ENCODE peak calls at places on chromosome 15, in eight cellular contexts. One of them, this sample, is unnamed.

GRCh38 chr15:57031605-57032004 is 113.2 kb downstream of the TCF12 start:
- DNase-seq in cardiac fibroblast: peak
- DNase-seq in fibroblast of mammary gland: peak
- DNase-seq in sigmoid colon: peak
- DNase-seq in AG09309: no peak
- DNase-seq in DND-41: no peak
- DNase-seq in fibroblast of villous mesenchyme: peak
- DNase-seq in foreskin fibroblast: no peak
- DNase-seq in this sample: peak

GRCh38 chr15:38316311-38316710 is 63.7 kb downstream of the SPRED1 start:
- DNase-seq in fibroblast of mammary gland: no peak
- DNase-seq in sigmoid colon: no peak
- DNase-seq in foreskin fibroblast: no peak
- DNase-seq in AG09309: no peak
- DNase-seq in cardiac fibroblast: no peak
- DNase-seq in DND-41: no peak
- DNase-seq in fibroblast of villous mesenchyme: peak
- DNase-seq in this sample: peak

GRCh38 chr15:90701048-90701447 is 16.1 kb upstream of the BLM start:
- DNase-seq in fibroblast of villous mesenchyme: no peak
- DNase-seq in cardiac fibroblast: no peak
- DNase-seq in fibroblast of mammary gland: no peak
- DNase-seq in sigmoid colon: no peak
- DNase-seq in foreskin fibroblast: no peak
- DNase-seq in DND-41: no peak
- DNase-seq in AG09309: no peak
- DNase-seq in this sample: no peak

GRCh38 chr15:62622775-62623174 is 419.8 kb upstream of the TPM1 start:
- DNase-seq in fibroblast of villous mesenchyme: no peak
- DNase-seq in foreskin fibroblast: no peak
- DNase-seq in fibroblast of mammary gland: no peak
- DNase-seq in cardiac fibroblast: no peak
- DNase-seq in DND-41: no peak
- DNase-seq in AG09309: no peak
- DNase-seq in sigmoid colon: no peak
- DNase-seq in this sample: no peak

GRCh38 chr15:76799760-76800159 is 105.4 kb downstream of the SCAPER start:
- DNase-seq in DND-41: no peak
- DNase-seq in fibroblast of mammary gland: peak
- DNase-seq in AG09309: peak
- DNase-seq in cardiac fibroblast: peak
- DNase-seq in sigmoid colon: no peak
- DNase-seq in fibroblast of villous mesenchyme: peak
- DNase-seq in foreskin fibroblast: peak
- DNase-seq in this sample: peak

GRCh38 chr15:76340802-76341365 is 4.3 kb downstream of the ISL2 start:
- DNase-seq in AG09309: no peak
- DNase-seq in fibroblast of villous mesenchyme: no peak
- DNase-seq in DND-41: no peak
- DNase-seq in cardiac fibroblast: no peak
- DNase-seq in foreskin fibroblast: peak
- DNase-seq in sigmoid colon: no peak
- DNase-seq in fibroblast of mammary gland: no peak
- DNase-seq in this sample: no peak

GRCh38 chr15:78072080-78072892 is 5.2 kb downstream of the TBC1D2B start:
- DNase-seq in cardiac fibroblast: peak
- DNase-seq in AG09309: peak
- DNase-seq in fibroblast of mammary gland: peak
- DNase-seq in sigmoid colon: peak
- DNase-seq in foreskin fibroblast: peak
- DNase-seq in fibroblast of villous mesenchyme: peak
- DNase-seq in DND-41: no peak
- DNase-seq in this sample: peak

GRCh38 chr15:43187544-43188155 is 2.4 kb downstream of the CCNDBP1 start:
- DNase-seq in fibroblast of villous mesenchyme: peak
- DNase-seq in foreskin fibroblast: peak
- DNase-seq in fibroblast of mammary gland: peak
- DNase-seq in cardiac fibroblast: peak
- DNase-seq in DND-41: no peak
- DNase-seq in sigmoid colon: no peak
- DNase-seq in AG09309: peak
- DNase-seq in this sample: peak

GRCh38 chr15:80550219-80550909 is 144.7 kb upstream of the ABHD17C start:
- DNase-seq in fibroblast of mammary gland: peak
- DNase-seq in foreskin fibroblast: peak
- DNase-seq in sigmoid colon: no peak
- DNase-seq in cardiac fibroblast: peak
- DNase-seq in AG09309: peak
- DNase-seq in DND-41: no peak
- DNase-seq in fibroblast of villous mesenchyme: peak
- DNase-seq in this sample: peak

GRCh38 chr15:91346259-91346658 is 246.2 kb downstream of the SV2B start:
- DNase-seq in foreskin fibroblast: no peak
- DNase-seq in fibroblast of mammary gland: no peak
- DNase-seq in fibroblast of villous mesenchyme: no peak
- DNase-seq in DND-41: no peak
- DNase-seq in AG09309: no peak
- DNase-seq in sigmoid colon: no peak
- DNase-seq in cardiac fibroblast: no peak
- DNase-seq in this sample: no peak

GRCh38 chr15:101568304-101568703 is 78.8 kb upstream of the PCSK6 start:
- DNase-seq in fibroblast of villous mesenchyme: no peak
- DNase-seq in cardiac fibroblast: peak
- DNase-seq in AG09309: no peak
- DNase-seq in fibroblast of mammary gland: no peak
- DNase-seq in DND-41: no peak
- DNase-seq in sigmoid colon: no peak
- DNase-seq in foreskin fibroblast: peak
- DNase-seq in this sample: no peak

GRCh38 chr15:35118987-35119386 is 33.9 kb upstream of the NANOGP8 start:
- DNase-seq in fibroblast of mammary gland: no peak
- DNase-seq in cardiac fibroblast: no peak
- DNase-seq in sigmoid colon: no peak
- DNase-seq in AG09309: no peak
- DNase-seq in fibroblast of villous mesenchyme: no peak
- DNase-seq in DND-41: no peak
- DNase-seq in foreskin fibroblast: no peak
- DNase-seq in this sample: no peak

GRCh38 chr15:48565560-48566482 is 79.7 kb downstream of the FBN1 start:
- DNase-seq in foreskin fibroblast: peak
- DNase-seq in fibroblast of mammary gland: peak
- DNase-seq in sigmoid colon: no peak
- DNase-seq in DND-41: no peak
- DNase-seq in cardiac fibroblast: peak
- DNase-seq in AG09309: peak
- DNase-seq in fibroblast of villous mesenchyme: peak
- DNase-seq in this sample: peak

GRCh38 chr15:29822685-29823459 is 604 bp upstream of the TJP1 start:
- DNase-seq in fibroblast of villous mesenchyme: peak
- DNase-seq in foreskin fibroblast: peak
- DNase-seq in AG09309: no peak
- DNase-seq in cardiac fibroblast: peak
- DNase-seq in fibroblast of mammary gland: peak
- DNase-seq in sigmoid colon: peak
- DNase-seq in DND-41: no peak
- DNase-seq in this sample: peak

GRCh38 chr15:39580630-39581500 is at the start of gene THBS1:
- DNase-seq in AG09309: peak
- DNase-seq in foreskin fibroblast: peak
- DNase-seq in fibroblast of villous mesenchyme: peak
- DNase-seq in DND-41: no peak
- DNase-seq in sigmoid colon: peak
- DNase-seq in cardiac fibroblast: peak
- DNase-seq in fibroblast of mammary gland: peak
- DNase-seq in this sample: peak

GRCh38 chr15:77421370-77421700 is 647 bp downstream of the HMG20A start:
- DNase-seq in AG09309: no peak
- DNase-seq in fibroblast of villous mesenchyme: no peak
- DNase-seq in cardiac fibroblast: peak
- DNase-seq in sigmoid colon: no peak
- DNase-seq in DND-41: peak
- DNase-seq in fibroblast of mammary gland: no peak
- DNase-seq in foreskin fibroblast: no peak
- DNase-seq in this sample: no peak

DNA sequence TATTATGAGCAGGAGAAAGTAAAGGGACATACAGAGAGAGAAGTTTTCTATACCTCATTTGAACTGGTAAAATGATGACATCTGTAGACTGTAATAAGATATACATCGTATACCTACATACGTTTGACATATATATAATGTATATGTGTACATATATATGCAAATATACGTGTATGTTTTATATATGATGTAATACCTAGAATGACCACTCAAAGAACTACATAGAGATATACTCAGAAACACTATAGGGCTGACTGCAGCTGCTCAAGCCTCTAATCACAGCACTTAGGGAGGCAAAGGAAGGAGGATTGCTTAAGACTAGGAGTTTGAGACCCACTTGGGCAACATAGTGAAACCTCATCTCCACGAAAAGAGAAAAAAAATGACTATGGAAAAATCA is 48.5 kb upstream of the MCTP2 start:
- DNase-seq in cardiac fibroblast: no peak
- DNase-seq in foreskin fibroblast: no peak
- DNase-seq in DND-41: no peak
- DNase-seq in sigmoid colon: no peak
- DNase-seq in AG09309: no peak
- DNase-seq in fibroblast of villous mesenchyme: no peak
- DNase-seq in fibroblast of mammary gland: no peak
- DNase-seq in this sample: no peak
- TF ChIP-seq CTCF in cardiac fibroblast: no peak
- TF ChIP-seq CTCF in foreskin fibroblast: no peak
- TF ChIP-seq CTCF in DND-41: no peak
- TF ChIP-seq CTCF in sigmoid colon: no peak
- TF ChIP-seq CTCF in AG09309: no peak
- TF ChIP-seq CTCF in fibroblast of villous mesenchyme: no peak
- TF ChIP-seq CTCF in fibroblast of mammary gland: no peak
- TF ChIP-seq CTCF in this sample: no peak

DNA sequence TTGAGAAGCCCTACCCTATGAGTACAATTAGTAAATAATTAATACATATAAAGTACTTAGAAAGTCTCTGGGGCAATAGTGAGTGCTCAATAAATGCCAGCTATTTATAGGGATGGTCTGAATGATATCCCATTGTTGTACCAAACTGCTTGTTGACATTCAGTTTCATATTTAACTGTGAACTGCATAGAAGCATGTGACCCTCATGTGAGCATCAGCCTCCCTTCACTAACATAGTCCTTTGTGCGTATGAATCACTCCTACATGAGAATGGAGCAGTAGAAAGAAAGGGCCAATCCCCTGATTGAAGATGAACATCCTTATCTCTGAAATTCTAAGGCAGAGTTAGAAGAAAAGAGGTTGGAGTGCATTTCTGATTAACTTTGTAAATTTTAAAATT is 68.7 kb upstream of the ATP10A start:
- DNase-seq in AG09309: no peak
- DNase-seq in cardiac fibroblast: peak
- DNase-seq in DND-41: no peak
- DNase-seq in fibroblast of mammary gland: peak
- DNase-seq in fibroblast of villous mesenchyme: no peak
- DNase-seq in sigmoid colon: no peak
- DNase-seq in foreskin fibroblast: no peak
- DNase-seq in this sample: no peak
- H3K4me3 ChIP-seq in AG09309: no peak
- H3K4me3 ChIP-seq in cardiac fibroblast: no peak
- H3K4me3 ChIP-seq in DND-41: no peak
- H3K4me3 ChIP-seq in fibroblast of mammary gland: no peak
- H3K4me3 ChIP-seq in fibroblast of villous mesenchyme: no peak
- H3K4me3 ChIP-seq in sigmoid colon: no peak
- H3K4me3 ChIP-seq in foreskin fibroblast: no peak
- H3K4me3 ChIP-seq in this sample: no peak

DNA sequence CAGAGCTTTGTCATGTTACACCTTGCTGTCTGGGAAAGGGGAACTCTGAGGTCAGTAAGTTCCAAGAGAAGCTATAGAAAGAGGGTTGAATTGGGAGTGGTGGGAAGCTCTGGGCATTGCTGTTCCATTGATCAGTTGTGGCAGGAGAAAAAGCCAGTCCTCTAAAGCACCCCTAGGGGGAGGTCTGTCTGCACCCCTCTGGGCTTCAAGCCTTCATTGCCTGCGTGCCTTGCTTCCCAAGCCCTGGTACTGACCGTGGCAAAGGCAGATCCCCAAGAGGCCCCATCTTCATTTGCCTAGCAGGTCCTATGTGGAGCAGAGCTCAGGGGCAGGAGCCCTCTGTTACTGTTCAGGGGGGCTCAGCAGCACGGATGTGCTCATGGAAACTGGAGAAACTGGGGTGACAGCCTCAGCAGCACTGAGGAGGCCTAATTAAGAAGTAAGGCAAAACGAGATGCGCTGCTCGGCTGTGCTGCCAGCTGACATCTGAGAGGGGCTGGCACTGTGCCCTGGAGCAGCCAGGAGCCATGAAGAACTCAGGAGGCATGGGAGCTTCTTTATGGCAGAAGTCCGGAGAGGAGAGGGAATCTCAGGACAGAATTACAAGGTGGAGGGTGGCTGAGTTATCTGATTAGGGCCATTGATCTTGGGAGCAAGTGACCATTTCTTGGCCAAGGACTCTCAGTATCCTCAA is 270.9 kb downstream of the RPLP1 start:
- DNase-seq in sigmoid colon: peak
- DNase-seq in DND-41: no peak
- DNase-seq in cardiac fibroblast: no peak
- DNase-seq in fibroblast of mammary gland: no peak
- DNase-seq in foreskin fibroblast: no peak
- DNase-seq in AG09309: no peak
- DNase-seq in fibroblast of villous mesenchyme: no peak
- DNase-seq in this sample: no peak
- TF ChIP-seq CTCF in sigmoid colon: no peak
- TF ChIP-seq CTCF in DND-41: no peak
- TF ChIP-seq CTCF in cardiac fibroblast: peak
- TF ChIP-seq CTCF in fibroblast of mammary gland: no peak
- TF ChIP-seq CTCF in foreskin fibroblast: no peak
- TF ChIP-seq CTCF in AG09309: no peak
- TF ChIP-seq CTCF in fibroblast of villous mesenchyme: peak
- TF ChIP-seq CTCF in this sample: peak

GRCh38 chr15:58063612-58064011 is 1.9 kb downstream of the ALDH1A2 start:
- DNase-seq in foreskin fibroblast: no peak
- DNase-seq in fibroblast of villous mesenchyme: no peak
- DNase-seq in fibroblast of mammary gland: no peak
- DNase-seq in DND-41: no peak
- DNase-seq in AG09309: no peak
- DNase-seq in sigmoid colon: no peak
- DNase-seq in cardiac fibroblast: no peak
- DNase-seq in this sample: no peak

GRCh38 chr15:58064119-58065010 is 1.1 kb downstream of the ALDH1A2 start:
- DNase-seq in fibroblast of villous mesenchyme: peak
- DNase-seq in DND-41: no peak
- DNase-seq in sigmoid colon: no peak
- DNase-seq in foreskin fibroblast: no peak
- DNase-seq in cardiac fibroblast: peak
- DNase-seq in fibroblast of mammary gland: no peak
- DNase-seq in AG09309: no peak
- DNase-seq in this sample: no peak

GRCh38 chr15:58066042-58066867 is 744 bp upstream of the ALDH1A2 start:
- DNase-seq in fibroblast of villous mesenchyme: peak
- DNase-seq in DND-41: no peak
- DNase-seq in fibroblast of mammary gland: peak
- DNase-seq in cardiac fibroblast: peak
- DNase-seq in foreskin fibroblast: peak
- DNase-seq in sigmoid colon: peak
- DNase-seq in AG09309: no peak
- DNase-seq in this sample: peak

GRCh38 chr15:58065445-58066041 is at the start of gene ALDH1A2:
- DNase-seq in DND-41: no peak
- DNase-seq in AG09309: no peak
- DNase-seq in fibroblast of villous mesenchyme: no peak
- DNase-seq in cardiac fibroblast: peak
- DNase-seq in sigmoid colon: peak
- DNase-seq in fibroblast of mammary gland: no peak
- DNase-seq in foreskin fibroblast: no peak
- DNase-seq in this sample: no peak

GRCh38 chr15:58065011-58065444 is 483 bp downstream of the ALDH1A2 start:
- DNase-seq in cardiac fibroblast: peak
- DNase-seq in sigmoid colon: peak
- DNase-seq in fibroblast of mammary gland: no peak
- DNase-seq in AG09309: no peak
- DNase-seq in DND-41: no peak
- DNase-seq in fibroblast of villous mesenchyme: peak
- DNase-seq in foreskin fibroblast: no peak
- DNase-seq in this sample: no peak
- H3K4me3 ChIP-seq in cardiac fibroblast: peak
- H3K4me3 ChIP-seq in sigmoid colon: no peak
- H3K4me3 ChIP-seq in fibroblast of mammary gland: no peak
- H3K4me3 ChIP-seq in AG09309: no peak
- H3K4me3 ChIP-seq in DND-41: no peak
- H3K4me3 ChIP-seq in fibroblast of villous mesenchyme: peak
- H3K4me3 ChIP-seq in foreskin fibroblast: no peak
- H3K4me3 ChIP-seq in this sample: no peak